ENCODE peak calls at places on chromosome 20, in ten cellular contexts. One of them, this sample, is unnamed.

GRCh38 chr20:44810391-44811149 is at the start of gene RIMS4:
- DNase-seq in K562: no peak
- DNase-seq in stomach: no peak
- DNase-seq in vagina: no peak
- DNase-seq in sigmoid colon: no peak
- DNase-seq in endothelial cell of umbilical vein: no peak
- DNase-seq in upper lobe of left lung: no peak
- DNase-seq in transverse colon: no peak
- DNase-seq in breast epithelium: no peak
- DNase-seq in HCT116: no peak
- DNase-seq in this sample: no peak

GRCh38 chr20:6058684-6059295 is 4.9 kb upstream of the LRRN4 start:
- DNase-seq in HCT116: no peak
- DNase-seq in sigmoid colon: no peak
- DNase-seq in vagina: no peak
- DNase-seq in endothelial cell of umbilical vein: no peak
- DNase-seq in breast epithelium: no peak
- DNase-seq in K562: no peak
- DNase-seq in upper lobe of left lung: peak
- DNase-seq in stomach: peak
- DNase-seq in transverse colon: no peak
- DNase-seq in this sample: no peak

GRCh38 chr20:34522969-34523871 is 7.0 kb downstream of the DYNLRB1 start:
- DNase-seq in stomach: peak
- DNase-seq in endothelial cell of umbilical vein: peak
- DNase-seq in sigmoid colon: no peak
- DNase-seq in K562: peak
- DNase-seq in HCT116: peak
- DNase-seq in breast epithelium: no peak
- DNase-seq in upper lobe of left lung: peak
- DNase-seq in transverse colon: peak
- DNase-seq in vagina: no peak
- DNase-seq in this sample: no peak

GRCh38 chr20:6231551-6231950 is 108.7 kb upstream of the FERMT1 start:
- DNase-seq in sigmoid colon: no peak
- DNase-seq in upper lobe of left lung: no peak
- DNase-seq in vagina: no peak
- DNase-seq in stomach: no peak
- DNase-seq in transverse colon: no peak
- DNase-seq in K562: no peak
- DNase-seq in HCT116: no peak
- DNase-seq in breast epithelium: no peak
- DNase-seq in endothelial cell of umbilical vein: peak
- DNase-seq in this sample: no peak

GRCh38 chr20:16771204-16771603 is 23.0 kb downstream of the OTOR start:
- DNase-seq in sigmoid colon: no peak
- DNase-seq in K562: no peak
- DNase-seq in vagina: no peak
- DNase-seq in stomach: no peak
- DNase-seq in transverse colon: no peak
- DNase-seq in upper lobe of left lung: no peak
- DNase-seq in endothelial cell of umbilical vein: no peak
- DNase-seq in HCT116: no peak
- DNase-seq in breast epithelium: no peak
- DNase-seq in this sample: no peak

GRCh38 chr20:48804300-48804980 is 23.4 kb downstream of the PREX1 start:
- DNase-seq in sigmoid colon: no peak
- DNase-seq in transverse colon: no peak
- DNase-seq in HCT116: no peak
- DNase-seq in K562: no peak
- DNase-seq in breast epithelium: no peak
- DNase-seq in endothelial cell of umbilical vein: no peak
- DNase-seq in vagina: no peak
- DNase-seq in stomach: no peak
- DNase-seq in upper lobe of left lung: no peak
- DNase-seq in this sample: peak

GRCh38 chr20:33555755-33556154 is 65.9 kb downstream of the CBFA2T2 start:
- DNase-seq in vagina: no peak
- DNase-seq in transverse colon: no peak
- DNase-seq in breast epithelium: no peak
- DNase-seq in HCT116: no peak
- DNase-seq in sigmoid colon: no peak
- DNase-seq in stomach: no peak
- DNase-seq in upper lobe of left lung: no peak
- DNase-seq in endothelial cell of umbilical vein: no peak
- DNase-seq in K562: no peak
- DNase-seq in this sample: no peak

GRCh38 chr20:32007787-32008616 is 2.2 kb upstream of the CCM2L start:
- DNase-seq in breast epithelium: no peak
- DNase-seq in vagina: no peak
- DNase-seq in sigmoid colon: no peak
- DNase-seq in upper lobe of left lung: peak
- DNase-seq in HCT116: no peak
- DNase-seq in K562: no peak
- DNase-seq in transverse colon: no peak
- DNase-seq in stomach: no peak
- DNase-seq in endothelial cell of umbilical vein: peak
- DNase-seq in this sample: peak

GRCh38 chr20:44460795-44461141 is 14.9 kb upstream of the TTPAL start:
- DNase-seq in vagina: no peak
- DNase-seq in sigmoid colon: no peak
- DNase-seq in K562: peak
- DNase-seq in transverse colon: no peak
- DNase-seq in stomach: no peak
- DNase-seq in upper lobe of left lung: no peak
- DNase-seq in breast epithelium: no peak
- DNase-seq in endothelial cell of umbilical vein: peak
- DNase-seq in HCT116: peak
- DNase-seq in this sample: no peak

GRCh38 chr20:50868509-50869495 is 62.4 kb downstream of the ADNP start:
- DNase-seq in breast epithelium: no peak
- DNase-seq in sigmoid colon: no peak
- DNase-seq in endothelial cell of umbilical vein: no peak
- DNase-seq in vagina: no peak
- DNase-seq in stomach: no peak
- DNase-seq in HCT116: no peak
- DNase-seq in K562: no peak
- DNase-seq in transverse colon: no peak
- DNase-seq in upper lobe of left lung: no peak
- DNase-seq in this sample: peak

GRCh38 chr20:43434565-43434964 is 23.1 kb upstream of the SRSF6 start:
- DNase-seq in K562: no peak
- DNase-seq in vagina: peak
- DNase-seq in sigmoid colon: no peak
- DNase-seq in stomach: no peak
- DNase-seq in upper lobe of left lung: no peak
- DNase-seq in breast epithelium: no peak
- DNase-seq in HCT116: no peak
- DNase-seq in transverse colon: no peak
- DNase-seq in endothelial cell of umbilical vein: no peak
- DNase-seq in this sample: peak

GRCh38 chr20:43432498-43432897 is 25.2 kb upstream of the SRSF6 start:
- DNase-seq in stomach: no peak
- DNase-seq in breast epithelium: no peak
- DNase-seq in K562: no peak
- DNase-seq in vagina: no peak
- DNase-seq in transverse colon: no peak
- DNase-seq in sigmoid colon: no peak
- DNase-seq in upper lobe of left lung: no peak
- DNase-seq in HCT116: no peak
- DNase-seq in endothelial cell of umbilical vein: no peak
- DNase-seq in this sample: no peak

GRCh38 chr20:43431120-43431519 is 26.6 kb upstream of the SRSF6 start:
- DNase-seq in endothelial cell of umbilical vein: no peak
- DNase-seq in HCT116: no peak
- DNase-seq in upper lobe of left lung: no peak
- DNase-seq in K562: peak
- DNase-seq in stomach: no peak
- DNase-seq in transverse colon: no peak
- DNase-seq in sigmoid colon: no peak
- DNase-seq in breast epithelium: no peak
- DNase-seq in vagina: no peak
- DNase-seq in this sample: no peak

GRCh38 chr20:43430265-43430664 is 27.4 kb upstream of the SRSF6 start:
- DNase-seq in sigmoid colon: no peak
- DNase-seq in HCT116: no peak
- DNase-seq in endothelial cell of umbilical vein: no peak
- DNase-seq in breast epithelium: no peak
- DNase-seq in upper lobe of left lung: no peak
- DNase-seq in stomach: no peak
- DNase-seq in K562: no peak
- DNase-seq in transverse colon: no peak
- DNase-seq in vagina: peak
- DNase-seq in this sample: no peak

GRCh38 chr20:43433250-43433854 is 24.3 kb upstream of the SRSF6 start:
- DNase-seq in transverse colon: no peak
- DNase-seq in K562: no peak
- DNase-seq in upper lobe of left lung: no peak
- DNase-seq in stomach: no peak
- DNase-seq in sigmoid colon: no peak
- DNase-seq in breast epithelium: no peak
- DNase-seq in HCT116: no peak
- DNase-seq in vagina: no peak
- DNase-seq in endothelial cell of umbilical vein: no peak
- DNase-seq in this sample: no peak
- TF ChIP-seq POLR2A in transverse colon: no peak
- TF ChIP-seq POLR2A in K562: no peak
- TF ChIP-seq POLR2A in upper lobe of left lung: no peak
- TF ChIP-seq POLR2A in stomach: no peak
- TF ChIP-seq POLR2A in sigmoid colon: no peak
- TF ChIP-seq POLR2A in breast epithelium: no peak
- TF ChIP-seq POLR2A in HCT116: no peak
- TF ChIP-seq POLR2A in vagina: no peak
- TF ChIP-seq POLR2A in endothelial cell of umbilical vein: no peak
- TF ChIP-seq POLR2A in this sample: no peak

DNA sequence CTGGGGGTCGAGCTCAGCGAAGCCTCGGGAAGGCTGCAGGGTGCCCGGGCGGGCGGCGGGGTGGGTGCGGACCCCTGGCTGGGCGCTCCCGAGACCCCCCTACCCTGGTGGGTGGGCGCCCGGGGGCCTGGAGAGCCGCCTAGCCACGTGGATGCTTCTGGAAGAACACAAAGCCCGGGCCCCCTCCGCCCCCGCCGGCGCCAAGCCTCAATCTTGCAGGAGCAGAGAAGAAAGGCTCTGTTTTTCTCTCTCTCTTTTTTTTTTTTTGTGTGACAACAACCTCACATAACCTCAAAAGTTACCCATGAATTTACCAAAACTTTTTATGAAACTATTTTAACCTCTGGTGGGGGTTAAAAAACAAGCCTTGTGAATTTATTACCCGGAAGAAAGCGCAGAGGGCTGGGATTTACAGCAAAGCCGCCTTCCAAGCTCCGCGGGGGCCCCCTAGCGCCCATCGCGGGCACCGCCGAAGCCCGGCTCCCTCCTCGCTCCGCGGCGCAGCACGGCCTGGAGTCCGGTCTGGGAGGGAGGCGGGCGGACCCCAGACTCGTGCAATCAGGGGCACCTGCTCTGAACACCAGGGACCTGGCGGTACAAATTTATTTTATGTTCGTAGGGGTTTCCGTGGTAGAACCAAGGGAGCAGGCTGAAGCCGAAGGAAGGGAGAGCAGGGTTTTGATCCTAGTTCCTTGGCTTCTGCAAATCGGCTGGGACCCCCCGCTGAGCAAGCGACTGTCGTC is 58.8 kb downstream of the ZNF831 start:
- DNase-seq in endothelial cell of umbilical vein: peak
- DNase-seq in transverse colon: peak
- DNase-seq in stomach: peak
- DNase-seq in K562: peak
- DNase-seq in upper lobe of left lung: peak
- DNase-seq in vagina: no peak
- DNase-seq in HCT116: peak
- DNase-seq in breast epithelium: peak
- DNase-seq in sigmoid colon: peak
- DNase-seq in this sample: peak
- TF ChIP-seq POLR2AphosphoS5 in endothelial cell of umbilical vein: no peak
- TF ChIP-seq POLR2AphosphoS5 in transverse colon: no peak
- TF ChIP-seq POLR2AphosphoS5 in stomach: no peak
- TF ChIP-seq POLR2AphosphoS5 in K562: no peak
- TF ChIP-seq POLR2AphosphoS5 in upper lobe of left lung: no peak
- TF ChIP-seq POLR2AphosphoS5 in vagina: peak
- TF ChIP-seq POLR2AphosphoS5 in HCT116: no peak
- TF ChIP-seq POLR2AphosphoS5 in breast epithelium: peak
- TF ChIP-seq POLR2AphosphoS5 in sigmoid colon: no peak
- TF ChIP-seq POLR2AphosphoS5 in this sample: no peak

GRCh38 chr20:4962257-4962855 is 39.0 kb downstream of the SLC23A2 start:
- DNase-seq in endothelial cell of umbilical vein: no peak
- DNase-seq in sigmoid colon: no peak
- DNase-seq in HCT116: no peak
- DNase-seq in transverse colon: no peak
- DNase-seq in breast epithelium: no peak
- DNase-seq in upper lobe of left lung: peak
- DNase-seq in vagina: no peak
- DNase-seq in K562: peak
- DNase-seq in stomach: no peak
- DNase-seq in this sample: peak
- H3K4me3 ChIP-seq in endothelial cell of umbilical vein: no peak
- H3K4me3 ChIP-seq in sigmoid colon: no peak
- H3K4me3 ChIP-seq in HCT116: no peak
- H3K4me3 ChIP-seq in transverse colon: no peak
- H3K4me3 ChIP-seq in breast epithelium: no peak
- H3K4me3 ChIP-seq in upper lobe of left lung: no peak
- H3K4me3 ChIP-seq in vagina: no peak
- H3K4me3 ChIP-seq in K562: no peak
- H3K4me3 ChIP-seq in stomach: no peak
- H3K4me3 ChIP-seq in this sample: no peak

GRCh38 chr20:58518387-58518786 is 3.2 kb upstream of the APCDD1L start:
- DNase-seq in transverse colon: no peak
- DNase-seq in upper lobe of left lung: no peak
- DNase-seq in K562: no peak
- DNase-seq in endothelial cell of umbilical vein: no peak
- DNase-seq in HCT116: no peak
- DNase-seq in sigmoid colon: peak
- DNase-seq in stomach: no peak
- DNase-seq in vagina: no peak
- DNase-seq in breast epithelium: no peak
- DNase-seq in this sample: no peak

GRCh38 chr20:58514321-58515239 is 619 bp downstream of the APCDD1L start:
- DNase-seq in breast epithelium: no peak
- DNase-seq in stomach: no peak
- DNase-seq in sigmoid colon: peak
- DNase-seq in vagina: no peak
- DNase-seq in HCT116: no peak
- DNase-seq in upper lobe of left lung: no peak
- DNase-seq in endothelial cell of umbilical vein: no peak
- DNase-seq in K562: no peak
- DNase-seq in transverse colon: no peak
- DNase-seq in this sample: no peak

GRCh38 chr20:58513580-58514285 is 1.5 kb downstream of the APCDD1L start:
- DNase-seq in sigmoid colon: no peak
- DNase-seq in upper lobe of left lung: no peak
- DNase-seq in K562: no peak
- DNase-seq in stomach: no peak
- DNase-seq in breast epithelium: no peak
- DNase-seq in HCT116: no peak
- DNase-seq in transverse colon: no peak
- DNase-seq in endothelial cell of umbilical vein: no peak
- DNase-seq in vagina: no peak
- DNase-seq in this sample: no peak

GRCh38 chr20:58512808-58513552 is 2.2 kb downstream of the APCDD1L start:
- DNase-seq in sigmoid colon: peak
- DNase-seq in K562: no peak
- DNase-seq in transverse colon: no peak
- DNase-seq in endothelial cell of umbilical vein: no peak
- DNase-seq in upper lobe of left lung: no peak
- DNase-seq in vagina: no peak
- DNase-seq in HCT116: no peak
- DNase-seq in stomach: no peak
- DNase-seq in breast epithelium: no peak
- DNase-seq in this sample: no peak

GRCh38 chr20:58515240-58516212 is at the start of gene APCDD1L:
- DNase-seq in sigmoid colon: peak
- DNase-seq in breast epithelium: no peak
- DNase-seq in stomach: no peak
- DNase-seq in endothelial cell of umbilical vein: no peak
- DNase-seq in upper lobe of left lung: no peak
- DNase-seq in K562: peak
- DNase-seq in transverse colon: no peak
- DNase-seq in vagina: no peak
- DNase-seq in HCT116: no peak
- DNase-seq in this sample: no peak
- TF ChIP-seq POLR2A in sigmoid colon: no peak
- TF ChIP-seq POLR2A in breast epithelium: no peak
- TF ChIP-seq POLR2A in stomach: no peak
- TF ChIP-seq POLR2A in endothelial cell of umbilical vein: no peak
- TF ChIP-seq POLR2A in upper lobe of left lung: no peak
- TF ChIP-seq POLR2A in K562: no peak
- TF ChIP-seq POLR2A in transverse colon: no peak
- TF ChIP-seq POLR2A in vagina: no peak
- TF ChIP-seq POLR2A in HCT116: no peak
- TF ChIP-seq POLR2A in this sample: no peak